ENCODE peak calls at places on chromosomes 5 and 9, in four cellular contexts. P is CD4-positive, alpha-beta memory T cell; D is naive thymus-derived CD4-positive, alpha-beta T cell; Z is K562. F is an unnamed sample. For H3K9me3, the result is how much of the 10 kb centered on the place peaks cover.

GRCh38 chr5:118628672-118629354 is 359.5 kb downstream of the DTWD2 start:
- DNase-seq in D (no peak), P (no peak), Z (no peak), F (no peak)

GRCh38 chr9:31840702-31841101 is 543.7 kb upstream of the ACO1 start:
- DNase-seq in D (no peak), P (no peak), Z (no peak), F (no peak)

GRCh38 chr9:106883626-106884190 is 20.7 kb downstream of the ZNF462 start:
- DNase-seq in D (no peak), P (no peak), Z (no peak), F (no peak)

GRCh38 chr5:9268226-9268625 is 277.6 kb downstream of the SEMA5A start:
- DNase-seq in Z (no peak), P (no peak), D (no peak), F (no peak)

GRCh38 chr9:31916591-31917223 is 467.7 kb upstream of the ACO1 start:
- DNase-seq in Z (no peak), P (no peak), D (no peak), F (no peak)

GRCh38 chr9:20243866-20244647 is 378.2 kb downstream of the MLLT3 start:
- DNase-seq in Z (no peak), P (no peak), D (no peak), F (no peak)

GRCh38 chr5:139796061-139796806 is 626 bp downstream of the PSD2 start:
- DNase-seq in D (no peak), P (no peak), Z (no peak), F (no peak)

GRCh38 chr9:122265265-122265900 is 701 bp downstream of the MRRF start:
- DNase-seq in P (peak), D (no peak), Z (peak), F (peak)

GRCh38 chr5:7886849-7887460 is 18.0 kb downstream of the MTRR start:
- DNase-seq in Z (no peak), P (no peak), D (no peak), F (peak)

GRCh38 chr9:5073701-5074100 is 88.6 kb downstream of the JAK2 start:
- DNase-seq in P (no peak), Z (no peak), D (no peak), F (no peak)

GRCh38 chr9:61666849-61667371 is 477.1 kb downstream of the SPATA31A7 start:
- DNase-seq in P (no peak), Z (no peak), D (no peak), F (no peak)
- H3K9me3 ChIP-seq in P (under half), Z (under half), D (under half), F (under half)

GRCh38 chr5:180274695-180275094 is 17.2 kb downstream of the MAPK9 start:
- DNase-seq in D (no peak), P (no peak), Z (no peak), F (no peak)
- H3K9me3 ChIP-seq in D (under half), P (under half), Z (under half), F (under half)

GRCh38 chr5:178986326-178986960 is 8.7 kb downstream of the GRM6 start:
- DNase-seq in D (no peak), P (no peak), Z (no peak), F (no peak)
- H3K9me3 ChIP-seq in D (under half), P (under half), Z (under half), F (under half)

DNA sequence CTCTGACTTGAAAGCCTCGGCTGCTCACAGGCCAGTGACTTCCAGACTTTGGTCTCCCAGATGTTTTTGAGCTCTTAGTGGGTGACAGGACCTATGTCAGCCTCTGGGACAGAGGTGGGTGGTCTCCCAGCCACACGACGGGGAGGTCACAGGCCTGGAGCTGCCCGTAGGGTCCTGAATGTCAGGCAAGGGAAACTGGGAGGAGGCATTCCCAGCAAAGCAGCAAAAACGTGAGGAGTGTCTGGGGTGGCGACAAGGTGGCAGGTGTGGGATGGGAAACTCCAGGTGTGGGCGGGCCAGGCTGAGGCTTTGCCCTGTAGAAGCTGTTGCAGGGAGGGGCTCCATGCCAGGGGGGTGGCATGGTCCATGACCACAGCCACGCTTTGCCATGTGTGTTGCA is 110.5 kb downstream of the CACNA1B start:
- DNase-seq in P (no peak), D (no peak), Z (no peak), F (no peak)
- H3K9me3 ChIP-seq in P (under half), D (under half), Z (under half), F (under half)

GRCh38 chr5:4411664-4412063 is 728.5 kb upstream of the ADAMTS16 start:
- DNase-seq in Z (no peak), D (no peak), P (no peak), F (no peak)

GRCh38 chr5:4410151-4410550 is 730.0 kb upstream of the ADAMTS16 start:
- DNase-seq in Z (no peak), P (no peak), D (no peak), F (no peak)

GRCh38 chr5:4419276-4419675 is 720.9 kb upstream of the ADAMTS16 start:
- DNase-seq in D (no peak), Z (no peak), P (no peak), F (no peak)

GRCh38 chr5:4413996-4414395 is 726.1 kb upstream of the ADAMTS16 start:
- DNase-seq in P (no peak), Z (no peak), D (no peak), F (no peak)
- H3K9me3 ChIP-seq in P (under half), Z (under half), D (under half), F (under half)

GRCh38 chr9:83698976-83699585 is 8.7 kb downstream of the UBQLN1 start:
- DNase-seq in D (no peak), Z (no peak), P (no peak), F (peak)
- H3K9me3 ChIP-seq in D (under half), Z (under half), P (under half), F (under half)

GRCh38 chr9:77933976-77934375 is 97.6 kb downstream of the GNAQ start:
- DNase-seq in P (no peak), Z (peak), D (no peak), F (no peak)
- H3K9me3 ChIP-seq in P (under half), Z (under half), D (under half), F (under half)

GRCh38 chr9:135910757-135911156 is 3.4 kb upstream of the CAMSAP1 start:
- DNase-seq in P (no peak), D (no peak), Z (no peak), F (no peak)

GRCh38 chr9:135919318-135919717 is 12.0 kb upstream of the CAMSAP1 start:
- DNase-seq in Z (no peak), P (no peak), D (no peak), F (no peak)

GRCh38 chr9:135910197-135910596 is 2.9 kb upstream of the CAMSAP1 start:
- DNase-seq in Z (no peak), D (no peak), P (no peak), F (no peak)

GRCh38 chr9:135916998-135917397 is 9.7 kb upstream of the CAMSAP1 start:
- DNase-seq in P (no peak), D (no peak), Z (no peak), F (no peak)

GRCh38 chr9:135914921-135915320 is 7.6 kb upstream of the CAMSAP1 start:
- DNase-seq in D (no peak), Z (no peak), P (no peak), F (no peak)
- H3K9me3 ChIP-seq in D (under half), Z (under half), P (under half), F (under half)

DNA sequence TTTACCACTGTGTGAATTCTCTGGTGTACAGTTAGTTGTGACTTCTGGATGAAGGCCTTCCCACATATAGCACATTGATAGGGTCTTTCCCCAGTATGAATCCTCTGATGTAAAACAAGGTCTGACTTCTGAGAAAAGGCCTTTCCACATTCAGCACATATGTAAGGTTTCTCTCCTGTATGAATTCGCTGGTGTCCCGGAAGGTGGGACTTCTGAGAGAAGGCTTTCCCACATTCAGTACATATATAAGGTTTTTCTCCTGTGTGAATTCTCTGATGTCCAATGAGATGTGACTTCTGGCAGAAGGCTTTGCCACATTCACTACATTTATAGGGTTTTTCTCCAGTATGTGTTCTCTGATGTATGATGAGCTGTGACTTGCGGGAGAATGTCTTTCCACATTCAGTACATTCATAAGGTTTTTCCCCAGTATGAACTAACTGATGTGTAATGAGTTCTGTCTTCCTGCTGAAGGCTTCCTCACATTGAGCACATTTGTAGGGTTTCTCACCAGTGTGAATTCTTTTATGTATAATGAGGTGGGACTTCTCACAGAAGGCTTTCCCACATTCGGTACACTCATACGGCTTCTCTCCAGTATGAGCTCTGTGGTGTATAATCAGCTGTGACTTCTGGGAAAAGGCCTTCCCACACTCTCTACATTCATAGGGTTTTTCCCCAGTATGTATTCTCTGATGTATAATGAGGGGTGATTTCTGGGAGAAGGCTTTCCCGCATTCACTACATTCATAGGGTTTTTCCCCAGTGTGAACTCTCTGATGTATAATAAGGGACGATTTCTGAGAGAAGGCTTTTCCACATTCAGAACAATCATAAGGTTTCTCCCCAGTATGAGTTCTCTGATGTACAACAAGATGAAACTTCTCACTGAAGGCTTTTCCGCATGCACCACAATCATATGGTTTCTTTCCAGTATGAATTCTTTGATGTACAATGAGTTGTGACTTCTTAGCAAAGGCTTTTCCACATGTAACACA is 9.1 kb downstream of the ZNF300 start:
- DNase-seq in D (no peak), P (no peak), Z (no peak), F (no peak)
- H3K9me3 ChIP-seq in D (under half), P (under half), Z (under half), F (under half)

DNA sequence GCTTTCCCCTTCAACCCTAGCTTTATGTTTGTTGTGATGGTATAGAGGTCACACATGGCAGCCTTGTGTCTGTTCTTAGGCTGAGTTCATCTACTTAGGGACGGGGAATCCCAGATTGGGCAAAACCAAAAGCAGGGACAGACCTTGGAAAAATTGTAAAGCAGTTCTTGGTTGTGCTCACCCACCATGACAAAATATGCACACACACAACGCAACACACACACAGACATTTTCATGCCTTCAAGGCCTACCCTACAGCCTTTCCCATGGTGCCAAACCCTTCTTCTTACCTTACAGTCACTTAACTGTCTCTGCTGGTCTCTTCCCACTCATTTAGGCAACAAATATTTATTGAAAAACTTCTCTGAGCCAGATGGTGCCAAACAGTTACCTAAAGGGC is 14.8 kb downstream of the PCDHGC5 start:
- DNase-seq in D (no peak), P (no peak), Z (no peak), F (no peak)
- H3K9me3 ChIP-seq in D (under half), P (under half), Z (under half), F (under half)